ENCODE peak calls at places on chromosome 4, in six cellular contexts. B is activated CD4-positive, alpha-beta T cell treated with anti-CD3 and anti-CD28 coated beads for 36 hours; M is CD4-positive, CD25-positive, alpha-beta regulatory T cell; T is D721Med; Z is activated gamma-delta T cell treated with anti-CD3 and anti-CD28 coated beads, Interleukin-2, amount 50 U/mL, for 16 hours; E is NCI-H774. L is an unnamed sample.

GRCh38 chr4:46946914-46947313 is 37.9 kb upstream of the COX7B2 start:
- DNase-seq in T (no peak), M (no peak), B (no peak), E (no peak), Z (no peak), L (no peak)

GRCh38 chr4:169160825-169161224 is 109.9 kb downstream of the SH3RF1 start:
- DNase-seq in M (no peak), Z (no peak), T (no peak), B (no peak), E (no peak), L (no peak)

GRCh38 chr4:72975488-72975784 is 94.1 kb downstream of the COX18 start:
- DNase-seq in E (no peak), T (no peak), M (no peak), B (no peak), Z (no peak), L (no peak)

GRCh38 chr4:75542824-75543223 is 13.0 kb upstream of the ODAPH start:
- DNase-seq in E (no peak), B (no peak), T (no peak), Z (no peak), M (no peak), L (no peak)

GRCh38 chr4:41360911-41361830 is 104.4 kb downstream of the UCHL1 start:
- DNase-seq in B (no peak), T (no peak), M (no peak), E (peak), Z (no peak), L (no peak)

GRCh38 chr4:16230308-16230707 is 4.0 kb upstream of the TAPT1 start:
- DNase-seq in T (no peak), E (no peak), B (no peak), M (no peak), Z (no peak), L (no peak)

GRCh38 chr4:10108818-10109783 is 7.5 kb downstream of the WDR1 start:
- DNase-seq in E (no peak), Z (no peak), T (no peak), M (no peak), B (peak), L (no peak)

GRCh38 chr4:109046549-109047171 is 255.8 kb downstream of the COL25A1 start:
- DNase-seq in E (no peak), T (no peak), M (no peak), Z (no peak), B (no peak), L (no peak)

GRCh38 chr4:152165146-152165545 is 370.7 kb downstream of the FBXW7 start:
- DNase-seq in T (no peak), Z (no peak), B (no peak), E (no peak), M (no peak), L (no peak)

GRCh38 chr4:47733506-47733905 is 104.4 kb downstream of the CORIN start:
- DNase-seq in B (no peak), E (no peak), M (no peak), Z (no peak), T (no peak), L (no peak)

GRCh38 chr4:38377195-38377594 is 286.8 kb upstream of the KLF3 start:
- DNase-seq in T (no peak), Z (no peak), B (no peak), M (no peak), E (no peak), L (no peak)

GRCh38 chr4:78765607-78766006 is 10.5 kb upstream of the BMP2K start:
- DNase-seq in E (no peak), M (no peak), B (no peak), T (no peak), Z (no peak), L (no peak)

GRCh38 chr4:137823007-137823406 is 290.7 kb upstream of the PCDH18 start:
- DNase-seq in T (no peak), E (no peak), M (no peak), B (no peak), Z (no peak), L (no peak)

GRCh38 chr4:8157496-8157895 is 1.1 kb downstream of the ABLIM2 start:
- DNase-seq in T (no peak), E (no peak), B (peak), Z (no peak), M (no peak), L (no peak)

L was measured in activated T-helper 1 cell treated with Interleukin-2 at 50 U/mL for 16 hours.